ENCODE peak calls at places on chromosomes 6 and 20, in four cellular contexts. T is AG08395, H is germinal center, J is H9. U is an unnamed sample.

GRCh38 chr6:2563635-2564034 is 187.1 kb downstream of the MYLK4 start:
- DNase-seq in T (no peak), H (no peak), J (no peak), U (no peak)

GRCh38 chr6:54737247-54737646 is 109.3 kb upstream of the FAM83B start:
- DNase-seq in T (no peak), H (peak; percentile 3), J (peak; percentile 55), U (peak; percentile 7)

GRCh38 chr6:158816329-158816728 is 2.8 kb downstream of the EZR start:
- DNase-seq in T (no peak), H (no peak), J (no peak), U (no peak)

GRCh38 chr6:113011803-113012202 is 664.7 kb downstream of the RFPL4B start:
- DNase-seq in T (peak; percentile 23), H (no peak), J (no peak), U (no peak)

GRCh38 chr6:134995536-134995935 is 45.6 kb upstream of the ALDH8A1 start:
- DNase-seq in T (no peak), H (no peak), J (no peak), U (no peak)

GRCh38 chr20:53683506-53683905 is 89.9 kb upstream of the ZNF217 start:
- DNase-seq in T (no peak), H (no peak), J (no peak), U (no peak)

GRCh38 chr6:110939429-110939828 is 19.1 kb upstream of the GTF3C6 start:
- DNase-seq in T (no peak), H (no peak), J (no peak), U (no peak)

GRCh38 chr20:6783752-6784725 is 16.6 kb downstream of the BMP2 start:
- DNase-seq in T (no peak), H (no peak), J (no peak), U (no peak)

GRCh38 chr20:18284805-18285533 is 3.4 kb upstream of the ZNF133 start:
- DNase-seq in T (no peak), H (no peak), J (no peak), U (no peak)